ENCODE peak calls at places on chromosomes 1 and 21, in ten cellular contexts. Q, T, N, R, Z, L, E, U, C and X are unnamed samples.

GRCh38 chr1:161039154-161039545 is 386 bp upstream of the TSTD1 start:
- DNase-seq in T (no peak), U (no peak), C (no peak), Q (no peak), R (no peak), E (no peak), N (no peak), Z (no peak), L (no peak), X (no peak)

GRCh38 chr1:110593905-110594304 is 12.3 kb downstream of the KCNA2 start:
- DNase-seq in R (peak), Q (no peak), N (no peak), Z (no peak), C (no peak), E (no peak), L (no peak), U (no peak), T (no peak), X (no peak)

GRCh38 chr1:68043443-68044090 is 6.9 kb downstream of the DIRAS3 start:
- DNase-seq in C (no peak), E (no peak), N (no peak), R (no peak), Z (no peak), U (no peak), T (no peak), L (no peak), Q (no peak), X (no peak)

GRCh38 chr1:39625462-39626273 is 13.8 kb downstream of the HEYL start:
- DNase-seq in E (no peak), U (peak), C (peak), L (no peak), R (peak), Z (no peak), N (peak), T (peak), Q (no peak), X (no peak)

GRCh38 chr1:208231929-208232360 is 12.2 kb downstream of the PLXNA2 start:
- DNase-seq in E (no peak), Z (no peak), Q (no peak), N (no peak), L (no peak), C (peak), T (peak), U (peak), R (no peak), X (no peak)

GRCh38 chr1:156433602-156434001 is 64.6 kb downstream of the RHBG start:
- DNase-seq in Q (no peak), Z (no peak), U (no peak), L (no peak), E (no peak), N (no peak), T (no peak), C (no peak), R (no peak), X (no peak)

GRCh38 chr21:35259452-35259851 is 210.3 kb upstream of the RUNX1 start:
- DNase-seq in Q (no peak), E (no peak), L (no peak), N (no peak), Z (no peak), U (no peak), R (no peak), T (no peak), C (no peak), X (no peak)

GRCh38 chr1:212173572-212173971 is 111.6 kb upstream of the PPP2R5A start:
- DNase-seq in T (no peak), C (no peak), Z (no peak), N (no peak), Q (no peak), R (no peak), E (no peak), L (no peak), U (no peak), X (no peak)

GRCh38 chr1:214688891-214689290 is 85.9 kb downstream of the CENPF start:
- DNase-seq in E (no peak), L (no peak), C (no peak), R (no peak), T (peak), N (no peak), Q (no peak), Z (no peak), U (no peak), X (no peak)

GRCh38 chr1:173269490-173270230 is 62.5 kb upstream of the TNFSF4 start:
- DNase-seq in R (no peak), E (no peak), Z (no peak), T (peak), N (no peak), L (no peak), C (peak), Q (no peak), U (peak), X (no peak)

GRCh38 chr21:14977814-14978213 is 87.0 kb downstream of the NRIP1 start:
- DNase-seq in E (no peak), N (no peak), Z (no peak), C (no peak), T (no peak), L (no peak), U (no peak), Q (no peak), R (no peak), X (no peak)

GRCh38 chr1:91900538-91900937 is 14.6 kb upstream of the TGFBR3 start:
- DNase-seq in Q (no peak), E (no peak), Z (no peak), N (no peak), C (peak), R (no peak), U (peak), T (peak), L (no peak), X (no peak)

GRCh38 chr1:193036337-193037047 is 22.7 kb downstream of the UCHL5 start:
- DNase-seq in Z (no peak), U (no peak), L (no peak), R (no peak), E (no peak), C (no peak), Q (no peak), T (no peak), N (no peak), X (peak)

GRCh38 chr1:241323510-241323909 is 33.5 kb downstream of the RGS7 start:
- DNase-seq in L (peak), T (peak), Z (peak), C (peak), R (no peak), N (peak), Q (no peak), U (peak), E (no peak), X (no peak)

GRCh38 chr1:53628286-53628955 is 110.5 kb downstream of the GLIS1 start:
- DNase-seq in C (no peak), E (no peak), R (no peak), U (no peak), Q (no peak), T (no peak), L (no peak), N (no peak), Z (no peak), X (no peak)

GRCh38 chr1:54950361-54951163 is 29.9 kb upstream of the TMEM61 start:
- DNase-seq in T (peak), E (peak), L (peak), N (peak), Q (peak), Z (peak), U (peak), C (peak), R (peak), X (peak)

GRCh38 chr1:83508485-83509151 is 490.3 kb downstream of the TTLL7 start:
- DNase-seq in Q (no peak), U (peak), R (no peak), E (no peak), C (peak), N (peak), Z (peak), L (no peak), T (peak), X (no peak)

GRCh38 chr1:221161571-221162041 is 282.4 kb downstream of the HLX start:
- DNase-seq in Q (no peak), U (no peak), C (peak), N (no peak), E (no peak), Z (no peak), L (peak), T (peak), R (no peak), X (no peak)

GRCh38 chr1:64323054-64323453 is 119.6 kb downstream of the UBE2U start:
- DNase-seq in E (no peak), L (no peak), Z (no peak), U (peak), Q (no peak), R (no peak), T (peak), N (no peak), C (peak), X (no peak)

GRCh38 chr1:223558512-223558911 is 107.0 kb downstream of the CAPN8 start:
- DNase-seq in C (no peak), T (no peak), Z (no peak), U (no peak), R (no peak), L (no peak), N (no peak), Q (no peak), E (no peak), X (no peak)

GRCh38 chr21:44087426-44088400 is 19.5 kb upstream of the PWP2 start:
- DNase-seq in N (peak), Z (no peak), E (no peak), L (no peak), Q (no peak), C (no peak), U (no peak), T (no peak), R (peak), X (no peak)

GRCh38 chr1:85865183-85865582 is 156.9 kb upstream of the ZNHIT6 start:
- DNase-seq in L (no peak), C (peak), N (no peak), R (no peak), E (no peak), T (peak), U (peak), Z (no peak), Q (no peak), X (no peak)

GRCh38 chr1:221783437-221783836 is 41.5 kb upstream of the DUSP10 start:
- DNase-seq in U (no peak), T (no peak), E (no peak), N (no peak), C (no peak), Z (no peak), L (no peak), R (no peak), Q (no peak), X (no peak)

GRCh38 chr1:216778763-216779162 is 55.5 kb upstream of the ESRRG start:
- DNase-seq in U (no peak), T (no peak), L (no peak), C (no peak), N (no peak), Z (no peak), R (no peak), E (no peak), Q (no peak), X (no peak)

GRCh38 chr1:92749024-92749634 is 35.8 kb downstream of the EVI5 start:
- DNase-seq in Q (no peak), L (no peak), C (peak), Z (peak), T (peak), R (no peak), U (peak), N (peak), E (no peak), X (peak)

GRCh38 chr1:50656931-50657330 is 233.7 kb upstream of the DMRTA2 start:
- DNase-seq in R (no peak), L (no peak), N (no peak), C (no peak), E (no peak), T (no peak), Q (no peak), U (no peak), Z (no peak), X (no peak)

GRCh38 chr1:36352141-36352909 is 28.9 kb upstream of the EVA1B start:
- DNase-seq in R (no peak), L (peak), Q (no peak), C (no peak), Z (no peak), T (peak), N (peak), U (peak), E (no peak), X (no peak)

GRCh38 chr1:81340258-81340657 is 460.5 kb upstream of the ADGRL2 start:
- DNase-seq in Q (no peak), U (no peak), L (no peak), C (no peak), N (no peak), E (no peak), R (no peak), T (no peak), Z (no peak), X (no peak)

GRCh38 chr1:91851130-91852010 is 34.6 kb downstream of the TGFBR3 start:
- DNase-seq in U (peak), Q (no peak), E (no peak), L (peak), C (peak), R (peak), T (peak), Z (no peak), N (peak), X (no peak)

GRCh38 chr1:200317236-200317635 is 92.6 kb downstream of the ZNF281 start:
- DNase-seq in L (no peak), E (no peak), U (peak), Z (no peak), Q (no peak), T (peak), C (peak), R (no peak), N (no peak), X (no peak)

GRCh38 chr1:62337785-62338631 is 18.8 kb upstream of the KANK4 start:
- DNase-seq in U (peak), L (no peak), N (peak), Q (no peak), E (no peak), T (peak), R (no peak), Z (no peak), C (peak), X (no peak)

GRCh38 chr1:73801912-73802429 is 396.0 kb downstream of the LRRIQ3 start:
- DNase-seq in R (no peak), L (no peak), Z (no peak), Q (no peak), E (no peak), T (no peak), C (peak), N (no peak), U (no peak), X (no peak)

GRCh38 chr21:45093064-45093532 is 18.7 kb downstream of the ADARB1 start:
- DNase-seq in L (no peak), C (no peak), R (no peak), Z (no peak), E (no peak), T (no peak), Q (no peak), N (no peak), U (no peak), X (no peak)

GRCh38 chr1:182617734-182618288 is 13.6 kb upstream of the RGS16 start:
- DNase-seq in C (no peak), T (peak), U (peak), R (no peak), N (no peak), L (no peak), E (no peak), Z (no peak), Q (no peak), X (no peak)